ENCODE peak calls at places on chromosomes 13 and 19, in seven cellular contexts. S is astrocyte; Q is esophagus muscularis mucosa; J is DND-41; N is CD4-positive, alpha-beta T cell; P is adrenal gland; B is neural progenitor cell. K is an unnamed sample. For H3K27me3 and H3K9me3, the result is how much of the 10 kb centered on the place peaks cover.

GRCh38 chr13:107807306-107808073 is 407.8 kb downstream of the LIG4 start:
- DNase-seq in Q (no peak), P (no peak), B (no peak), S (peak), N (no peak), J (no peak), K (no peak)

GRCh38 chr19:3551808-3552095 is 5.6 kb downstream of the MFSD12 start:
- DNase-seq in Q (no peak), P (no peak), J (no peak), N (no peak), B (no peak), S (no peak), K (no peak)

GRCh38 chr19:33071887-33072286 is 7.2 kb upstream of the RHPN2 start:
- DNase-seq in P (no peak), J (no peak), S (peak), B (no peak), N (no peak), Q (no peak), K (peak)

GRCh38 chr13:33204130-33204927 is 81.2 kb downstream of the STARD13 start:
- DNase-seq in B (no peak), P (peak), Q (peak), J (no peak), S (peak), N (no peak), K (peak)

GRCh38 chr19:55504252-55504603 is 16.0 kb downstream of the SSC5D start:
- DNase-seq in J (no peak), P (no peak), Q (no peak), N (no peak), B (no peak), S (no peak), K (no peak)

GRCh38 chr19:40417714-40417996 is 4.5 kb upstream of the PRX start:
- DNase-seq in B (no peak), P (no peak), Q (no peak), N (no peak), S (no peak), J (no peak), K (no peak)

GRCh38 chr13:46202188-46202795 is 9.4 kb upstream of the LRRC63 start:
- DNase-seq in J (no peak), Q (no peak), N (no peak), P (no peak), S (no peak), B (no peak), K (no peak)

GRCh38 chr13:106536244-106537034 is 977 bp upstream of the EFNB2 start:
- DNase-seq in Q (peak), P (peak), N (peak), J (peak), B (peak), S (peak), K (peak)

GRCh38 chr13:42047561-42048322 is 706 bp upstream of the DGKH start:
- DNase-seq in J (peak), S (peak), N (no peak), P (peak), B (peak), Q (no peak), K (peak)

GRCh38 chr19:28292822-28293500 is 920.0 kb downstream of the UQCRFS1 start:
- DNase-seq in N (no peak), P (no peak), Q (peak), S (no peak), J (no peak), B (no peak), K (no peak)

GRCh38 chr13:42380420-42381164 is 108.6 kb downstream of the AKAP11 start:
- DNase-seq in B (no peak), J (no peak), N (no peak), P (no peak), S (no peak), Q (peak), K (no peak)

GRCh38 chr19:18889949-18890745 is 5.8 kb downstream of the CERS1 start:
- DNase-seq in J (no peak), N (no peak), Q (no peak), P (no peak), S (no peak), B (no peak), K (no peak)

GRCh38 chr19:5182811-5183210 is 157.8 kb downstream of the PTPRS start:
- DNase-seq in J (no peak), B (no peak), S (no peak), Q (no peak), N (no peak), P (no peak), K (no peak)

GRCh38 chr19:6952956-6953355 is 65.6 kb downstream of the ADGRE1 start:
- DNase-seq in P (no peak), S (no peak), N (no peak), J (no peak), B (no peak), Q (no peak), K (no peak)

GRCh38 chr19:10921909-10922637 is 6.4 kb downstream of the YIPF2 start:
- DNase-seq in S (no peak), N (no peak), P (no peak), B (no peak), J (no peak), Q (no peak), K (no peak)

GRCh38 chr19:5131866-5132561 is 163.1 kb downstream of the KDM4B start:
- DNase-seq in Q (no peak), N (peak), B (peak), S (no peak), J (peak), P (no peak), K (no peak)

GRCh38 chr13:96822900-96823299 is 171.4 kb downstream of the OXGR1 start:
- DNase-seq in B (peak), P (no peak), N (no peak), J (no peak), Q (no peak), S (no peak), K (peak)

GRCh38 chr19:16274466-16274865 is 50.2 kb upstream of the KLF2 start:
- DNase-seq in Q (no peak), N (no peak), P (no peak), B (no peak), S (no peak), J (no peak), K (no peak)

GRCh38 chr13:100175803-100176182 is 86.9 kb downstream of the PCCA start:
- DNase-seq in B (no peak), Q (no peak), N (no peak), P (no peak), J (no peak), S (no peak), K (no peak)
- H3K27me3 ChIP-seq in B (under half), Q (under half), N (under half), P (under half), J (under half), S (under half), K (under half)

GRCh38 chr13:110408286-110408685 is 101.2 kb downstream of the COL4A2 start:
- DNase-seq in B (no peak), N (no peak), P (no peak), S (no peak), Q (no peak), J (no peak), K (no peak)
- H3K9me3 ChIP-seq in B (under half), N (under half), P (under half), S (under half), Q (under half), J (under half), K (under half)

GRCh38 chr19:2057484-2058469 is 6.7 kb upstream of the MKNK2 start:
- DNase-seq in B (no peak), P (no peak), Q (no peak), N (no peak), S (no peak), J (no peak), K (peak)
- H3K27ac ChIP-seq in B (peak), P (peak), Q (peak), N (peak), S (no peak), J (peak), K (peak)

DNA sequence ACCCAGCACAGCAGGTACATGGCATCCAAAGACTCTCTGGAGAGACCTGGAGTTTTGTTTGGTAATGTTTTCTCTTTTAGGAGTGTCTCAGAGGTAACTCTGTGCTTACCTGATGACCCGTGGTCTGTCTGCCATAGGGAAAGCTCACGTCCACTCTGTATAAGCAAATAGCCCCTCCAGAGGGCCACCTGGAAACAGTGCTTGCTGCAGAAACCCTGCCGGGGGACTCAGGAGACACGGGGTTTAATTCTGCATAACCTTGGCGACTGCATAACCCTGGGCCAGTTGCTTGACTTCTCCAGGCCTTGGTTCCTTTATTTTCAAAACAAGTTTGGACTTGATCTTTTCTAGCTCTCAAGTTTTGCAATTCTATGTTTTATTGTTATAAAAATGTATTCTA is 187.2 kb upstream of the SOX1 start:
- DNase-seq in N (no peak), B (no peak), J (no peak), S (no peak), Q (peak), P (no peak), K (no peak)
- H3K27me3 ChIP-seq in N (under half), B (under half), J (under half), S (under half), Q (under half), P (under half), K (under half)

GRCh38 chr19:52028027-52028779 is at the start of gene ZNF614:
- DNase-seq in P (peak), J (peak), N (peak), B (peak), Q (peak), S (peak), K (peak)

GRCh38 chr19:52034051-52034728 is 6.0 kb upstream of the ZNF614 start:
- DNase-seq in P (no peak), N (no peak), J (no peak), S (peak), Q (no peak), B (no peak), K (no peak)

DNA sequence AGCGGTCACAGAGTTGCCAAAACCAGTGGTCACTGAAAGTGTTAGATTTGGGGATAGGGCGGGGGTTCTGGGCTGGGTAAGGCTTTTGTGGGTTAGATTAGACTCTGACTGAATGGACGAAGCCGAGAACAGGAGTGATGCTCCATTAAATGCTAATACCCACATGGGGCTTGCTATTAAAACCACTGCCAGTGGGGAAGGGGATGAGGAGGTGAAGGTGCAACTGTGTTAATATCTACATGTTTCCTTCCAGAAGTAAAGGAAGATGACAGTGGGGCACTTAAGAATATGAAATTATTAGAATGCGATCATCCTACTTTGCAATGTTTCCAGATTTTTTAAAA is 573 bp upstream of the ZNF614 start:
- DNase-seq in Q (no peak), B (no peak), S (no peak), J (no peak), N (no peak), P (no peak), K (no peak)
- H3K9me3 ChIP-seq in Q (under half), B (under half), S (under half), J (half or more), N (half or more), P (under half), K (under half)

DNA sequence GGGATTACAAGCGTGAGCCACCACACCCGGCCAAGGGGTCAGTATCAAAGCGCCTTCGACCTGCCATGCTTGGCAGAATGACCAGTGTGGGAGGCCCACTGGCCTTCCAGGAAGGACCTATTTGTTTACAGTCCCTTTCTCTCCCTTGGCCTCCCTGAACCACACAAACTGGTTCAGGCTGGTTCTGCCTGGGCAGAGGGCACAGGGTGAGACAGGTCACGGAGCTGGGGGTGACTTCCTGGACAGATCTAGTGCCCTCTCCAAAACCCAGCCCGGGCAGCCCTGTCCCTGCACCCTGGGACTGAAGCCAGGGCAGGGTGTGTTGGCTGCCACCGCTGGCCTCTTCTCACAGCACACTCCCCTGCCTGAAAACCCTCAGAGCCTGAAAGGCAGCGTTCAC is 11.3 kb downstream of the PLEKHF1 start:
- DNase-seq in B (no peak), P (no peak), S (no peak), Q (no peak), J (no peak), N (no peak), K (no peak)
- H3K27ac ChIP-seq in B (no peak), P (no peak), S (no peak), Q (peak), J (peak), N (peak), K (no peak)